ENCODE peak calls at places on chromosomes 4 and X, in ten cellular contexts. P, Z, X, N, A, S, U, C, R and O are unnamed samples. For H3K36me3, the result is how much of the 10 kb centered on the place peaks cover.

GRCh38 chrX:52271212-52271611 is 86.5 kb downstream of the MAGED4 start:
- DNase-seq in C (peak), A (peak), S (no peak), P (peak), N (no peak), Z (no peak), U (peak), X (no peak), R (no peak), O (no peak)

GRCh38 chr4:40427138-40427537 is 92.0 kb downstream of the CHRNA9 start:
- DNase-seq in N (no peak), S (no peak), Z (no peak), P (no peak), R (no peak), A (no peak), X (no peak), C (no peak), U (no peak), O (no peak)

GRCh38 chr4:175946472-175947116 is 119.0 kb upstream of the WDR17 start:
- DNase-seq in S (no peak), A (no peak), U (no peak), C (no peak), Z (no peak), X (no peak), R (no peak), P (no peak), N (peak), O (no peak)

GRCh38 chr4:151409470-151410313 is 716 bp downstream of the FHIP1A start:
- DNase-seq in Z (no peak), S (peak), U (peak), N (peak), P (peak), C (peak), R (no peak), A (peak), X (peak), O (no peak)

GRCh38 chr4:139554726-139555072 is 1.3 kb downstream of the SETD7 start:
- DNase-seq in C (no peak), N (no peak), S (no peak), U (no peak), Z (no peak), A (no peak), R (no peak), P (no peak), X (no peak), O (no peak)

GRCh38 chr4:139655116-139655515 is 10.5 kb upstream of the MGST2 start:
- DNase-seq in S (no peak), P (peak), A (no peak), N (no peak), R (no peak), X (no peak), U (peak), C (peak), Z (no peak), O (no peak)

GRCh38 chr4:110165382-110166285 is 32.8 kb downstream of the ELOVL6 start:
- DNase-seq in R (no peak), S (no peak), U (peak), Z (no peak), N (no peak), X (no peak), C (peak), A (no peak), P (peak), O (no peak)

GRCh38 chr4:177131736-177132135 is 177.9 kb upstream of the NEIL3 start:
- DNase-seq in N (no peak), C (no peak), S (no peak), Z (no peak), X (no peak), A (no peak), R (no peak), U (no peak), P (peak), O (no peak)

GRCh38 chrX:13482764-13483552 is 86.4 kb upstream of the EGFL6 start:
- DNase-seq in A (no peak), U (no peak), Z (no peak), R (no peak), C (no peak), P (no peak), S (no peak), X (no peak), N (no peak), O (no peak)

GRCh38 chrX:140765043-140765784 is 55.7 kb downstream of the LINC00632 start:
- DNase-seq in U (peak), A (peak), S (no peak), N (no peak), X (no peak), R (no peak), P (no peak), C (peak), Z (no peak), O (no peak)

GRCh38 chr4:6781113-6781512 is 1.4 kb upstream of the KIAA0232 start:
- DNase-seq in C (no peak), A (no peak), Z (no peak), N (no peak), X (no peak), S (peak), R (no peak), U (no peak), P (no peak), O (no peak)

GRCh38 chr4:76644831-76645485 is 209.9 kb downstream of the SHROOM3 start:
- DNase-seq in X (no peak), P (no peak), U (no peak), N (no peak), Z (no peak), S (no peak), R (no peak), A (no peak), C (no peak), O (no peak)

GRCh38 chr4:148442830-148443549 is 776 bp upstream of the NR3C2 start:
- DNase-seq in Z (no peak), R (no peak), C (peak), P (no peak), A (no peak), X (no peak), U (no peak), N (no peak), S (peak), O (no peak)

GRCh38 chr4:110508827-110509446 is 33.0 kb downstream of the ENPEP start:
- DNase-seq in X (no peak), P (peak), N (no peak), U (peak), Z (no peak), A (no peak), S (no peak), R (no peak), C (no peak), O (no peak)

GRCh38 chr4:118284169-118284568 is 68.6 kb downstream of the PRSS12 start:
- DNase-seq in A (no peak), X (no peak), U (no peak), Z (no peak), P (peak), C (no peak), N (no peak), S (no peak), R (no peak), O (no peak)

GRCh38 chrX:79415056-79415455 is 47.9 kb upstream of the ITM2A start:
- DNase-seq in R (no peak), N (no peak), P (no peak), C (no peak), U (no peak), X (no peak), Z (no peak), A (no peak), S (no peak), O (no peak)

GRCh38 chr4:48862038-48862437 is 31.1 kb downstream of the OCIAD1 start:
- DNase-seq in A (no peak), S (no peak), N (no peak), U (no peak), X (no peak), R (no peak), Z (no peak), C (no peak), P (no peak), O (no peak)

GRCh38 chr4:154732669-154733068 is 11.1 kb upstream of the LRAT start:
- DNase-seq in U (no peak), Z (no peak), C (no peak), R (no peak), N (no peak), S (no peak), P (peak), A (no peak), X (no peak), O (no peak)

GRCh38 chr4:178293601-178294000 is 851.4 kb upstream of the AGA start:
- DNase-seq in N (no peak), R (no peak), C (no peak), P (no peak), U (no peak), S (no peak), Z (no peak), X (no peak), A (no peak), O (no peak)

GRCh38 chrX:150038977-150039599 is 100.8 kb upstream of the EOLA2 start:
- DNase-seq in A (no peak), R (no peak), S (no peak), N (no peak), X (no peak), U (peak), Z (no peak), P (peak), C (no peak), O (no peak)

GRCh38 chr4:69823481-69824186 is 36.3 kb downstream of the SULT1E1 start:
- DNase-seq in U (peak), X (no peak), N (no peak), C (peak), P (peak), S (no peak), A (peak), Z (no peak), R (no peak), O (no peak)

GRCh38 chrX:16671005-16671404 is 21.0 kb downstream of the S100G start:
- DNase-seq in S (no peak), P (peak), C (peak), R (no peak), A (no peak), X (no peak), Z (no peak), N (no peak), U (peak), O (peak)

GRCh38 chr4:3369781-3370660 is 71.7 kb upstream of the HGFAC start:
- DNase-seq in R (no peak), P (peak), C (no peak), X (no peak), S (peak), N (no peak), Z (peak), U (peak), A (no peak), O (peak)

GRCh38 chrX:103220511-103221406 is 5.9 kb downstream of the BEX4 start:
- DNase-seq in U (no peak), S (no peak), X (no peak), P (no peak), Z (no peak), A (no peak), C (no peak), N (no peak), R (no peak), O (no peak)

GRCh38 chr4:89558147-89558546 is 250.5 kb upstream of the GPRIN3 start:
- DNase-seq in Z (no peak), X (no peak), C (no peak), R (no peak), A (no peak), S (no peak), U (peak), N (no peak), P (peak), O (no peak)

GRCh38 chrX:7330971-7331746 is 183.2 kb upstream of the PUDP start:
- DNase-seq in R (no peak), N (no peak), C (no peak), Z (no peak), A (no peak), S (no peak), P (no peak), X (no peak), U (no peak), O (no peak)

GRCh38 chr4:99205104-99205979 is 13.7 kb downstream of the ADH6 start:
- DNase-seq in P (peak), S (no peak), C (no peak), U (no peak), R (no peak), N (no peak), X (no peak), A (no peak), Z (no peak), O (no peak)

GRCh38 chrX:129963729-129964128 is 18.7 kb upstream of the BCORL1 start:
- DNase-seq in P (no peak), R (no peak), C (no peak), U (no peak), Z (no peak), S (no peak), X (no peak), A (no peak), N (no peak), O (no peak)

GRCh38 chr4:3243066-3243775 is 5.7 kb upstream of the MSANTD1 start:
- DNase-seq in C (no peak), A (no peak), X (no peak), S (no peak), N (no peak), P (no peak), Z (no peak), R (no peak), U (no peak), O (no peak)

GRCh38 chrX:71098302-71098701 is 2.7 kb downstream of the FOXO4 start:
- DNase-seq in P (peak), C (peak), N (no peak), R (peak), X (no peak), S (peak), A (peak), Z (no peak), U (peak), O (no peak)

GRCh38 chrX:18377802-18378201 is 23.3 kb upstream of the SCML2 start:
- DNase-seq in R (no peak), C (peak), S (no peak), N (no peak), P (peak), X (no peak), U (peak), Z (no peak), A (peak), O (no peak)

GRCh38 chr4:8820178-8821102 is 51.2 kb downstream of the HMX1 start:
- DNase-seq in A (no peak), C (no peak), X (peak), P (no peak), U (no peak), S (no peak), R (no peak), N (no peak), Z (peak), O (no peak)

GRCh38 chr4:158812543-158812942 is 43.7 kb downstream of the FNIP2 start:
- DNase-seq in R (no peak), C (no peak), S (no peak), N (no peak), X (no peak), A (no peak), P (no peak), U (no peak), Z (no peak), O (no peak)
- H3K36me3 ChIP-seq in R (under half), C (under half), S (under half), N (under half), X (under half), A (under half), P (under half), U (under half), Z (under half), O (under half)

DNA sequence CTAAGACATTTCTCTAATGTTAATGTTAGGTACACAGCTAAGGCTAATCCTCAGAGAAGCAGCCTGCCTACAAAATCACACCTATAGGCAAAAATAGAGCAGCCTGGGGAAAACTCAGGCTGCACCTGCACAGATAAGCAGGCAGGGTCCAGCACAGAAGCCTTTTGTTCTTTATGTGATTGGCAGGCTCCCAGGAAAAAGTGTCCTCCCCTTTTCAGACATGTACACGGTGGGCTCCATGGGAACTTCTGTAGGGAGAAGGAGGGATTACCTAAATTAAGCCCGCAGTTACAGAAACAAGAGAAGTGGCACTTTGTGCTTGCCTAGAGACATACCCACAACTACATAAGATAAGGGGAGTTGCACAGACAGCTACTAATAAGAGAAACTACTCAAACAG is 4.0 kb upstream of the HSPA4L start:
- DNase-seq in R (no peak), C (peak), X (no peak), A (no peak), N (no peak), U (no peak), Z (no peak), P (no peak), S (no peak), O (no peak)
- H3K4me3 ChIP-seq in R (no peak), C (no peak), X (no peak), A (no peak), N (no peak), U (no peak), Z (no peak), P (no peak), S (no peak), O (no peak)

GRCh38 chrX:48897621-48898306 is at the start of the genes PQBP1 and TIMM17B:
- DNase-seq in N (peak), P (peak), S (peak), A (peak), C (peak), X (peak), Z (peak), R (peak), U (peak), O (peak)
- TF ChIP-seq CTCF in N (no peak), P (no peak), S (no peak), A (no peak), C (no peak), X (no peak), Z (no peak), R (no peak), U (no peak), O (no peak)

GRCh38 chr4:185624248-185624568 is 88.9 kb upstream of the PDLIM3 start:
- DNase-seq in Z (no peak), R (no peak), C (peak), N (no peak), P (no peak), X (no peak), A (no peak), U (no peak), S (no peak), O (no peak)
- H3K36me3 ChIP-seq in Z (half or more), R (under half), C (under half), N (under half), P (under half), X (under half), A (under half), U (under half), S (under half), O (under half)

GRCh38 chr4:157005193-157005592 is 33.6 kb upstream of the PDGFC start:
- DNase-seq in P (no peak), N (no peak), Z (no peak), X (no peak), C (no peak), S (no peak), A (peak), U (no peak), R (no peak), O (no peak)
- H3K4me3 ChIP-seq in P (no peak), N (no peak), Z (no peak), X (peak), C (no peak), S (peak), A (no peak), U (no peak), R (no peak), O (no peak)

GRCh38 chr4:169117591-169118081 is 107.6 kb upstream of the CBR4 start:
- DNase-seq in Z (no peak), X (no peak), A (no peak), S (no peak), U (no peak), C (no peak), N (no peak), P (no peak), R (no peak), O (no peak)

GRCh38 chr4:169115144-169115896 is 105.3 kb upstream of the CBR4 start:
- DNase-seq in N (no peak), C (no peak), R (no peak), P (no peak), Z (no peak), U (no peak), A (no peak), X (no peak), S (no peak), O (no peak)

GRCh38 chr4:169116270-169116901 is 106.3 kb upstream of the CBR4 start:
- DNase-seq in S (no peak), P (peak), C (no peak), X (no peak), R (no peak), Z (no peak), A (no peak), N (no peak), U (peak), O (no peak)

GRCh38 chr4:169114341-169114974 is 104.4 kb upstream of the CBR4 start:
- DNase-seq in U (no peak), N (no peak), P (no peak), S (no peak), R (no peak), A (no peak), C (no peak), X (no peak), Z (no peak), O (no peak)

DNA sequence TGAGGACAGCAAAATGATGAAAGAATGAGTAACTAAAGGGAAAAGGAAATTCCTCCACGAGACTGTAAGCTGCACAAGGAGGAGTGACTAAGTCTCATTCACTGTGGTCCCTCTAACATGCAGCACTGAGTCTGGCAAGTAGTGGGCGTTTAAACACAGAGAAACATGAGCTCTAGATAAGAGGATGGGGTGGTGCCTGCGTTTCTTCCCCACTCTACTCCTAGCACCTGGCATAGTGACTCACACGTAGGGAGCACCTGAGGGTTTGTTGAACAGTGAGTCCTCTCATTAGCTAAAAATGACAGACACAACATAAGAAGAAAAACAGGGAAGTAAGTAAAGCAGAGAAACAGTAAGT is 105.8 kb upstream of the CBR4 start:
- DNase-seq in X (no peak), R (no peak), Z (no peak), P (peak), N (no peak), U (peak), A (peak), S (no peak), C (no peak), O (peak)
- TF ChIP-seq CTCF in X (no peak), R (peak), Z (no peak), P (peak), N (no peak), U (peak), A (peak), S (no peak), C (peak), O (peak)

DNA sequence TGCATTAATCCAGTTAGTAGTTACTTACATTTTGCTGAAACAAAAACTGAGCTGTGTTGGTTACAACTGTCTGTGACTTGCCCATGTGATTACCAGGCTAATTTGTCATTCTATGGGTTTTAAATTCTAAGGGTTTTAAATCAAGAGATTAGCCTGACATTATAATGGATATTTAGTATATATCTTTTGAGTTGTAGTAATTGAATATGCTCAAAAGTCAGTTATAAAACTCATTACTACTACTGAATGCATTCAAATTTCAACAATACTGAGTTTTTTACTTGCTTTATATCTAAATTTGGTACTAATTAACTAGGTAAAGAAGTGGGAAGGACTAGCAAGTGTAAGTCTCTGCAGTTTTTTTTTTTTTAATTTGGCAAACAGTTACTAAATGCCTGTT is 14.7 kb downstream of the LARP7 start:
- DNase-seq in R (no peak), A (no peak), N (no peak), P (no peak), C (no peak), U (no peak), S (no peak), X (no peak), Z (no peak), O (no peak)
- H3K36me3 ChIP-seq in R (under half), A (under half), N (under half), P (under half), C (half or more), U (under half), S (half or more), X (half or more), Z (half or more), O (under half)

GRCh38 chr4:100248476-100248875 is 58.2 kb upstream of the DDIT4L start:
- DNase-seq in N (no peak), R (no peak), C (no peak), P (peak), S (no peak), U (no peak), Z (no peak), X (no peak), A (no peak), O (no peak)
- H3K4me3 ChIP-seq in N (no peak), R (no peak), C (no peak), P (no peak), S (no peak), U (no peak), Z (no peak), X (no peak), A (no peak), O (no peak)